ENCODE peak calls at places on chromosomes 4 and X, in four cellular contexts. L, R, G and C are unnamed samples.
A peak's percentile ranks its signal among the peaks of the same experiment; 100 is the strongest.

GRCh38 chr4:29553842-29554241 is 1166.3 kb upstream of the PCDH7 start:
- DNase-seq in L (no peak), R (no peak), G (no peak), C (no peak)

GRCh38 chr4:112517067-112517588 is 1.1 kb upstream of the NEUROG2 start:
- DNase-seq in L (no peak), R (peak; percentile 80), G (no peak), C (no peak)

GRCh38 chr4:95048296-95048695 is 290.5 kb downstream of the BMPR1B start:
- DNase-seq in L (no peak), R (no peak), G (no peak), C (no peak)

GRCh38 chr4:56764775-56765174 is 56.7 kb downstream of the SPINK2 start:
- DNase-seq in L (no peak), R (no peak), G (no peak), C (no peak)

GRCh38 chr4:8495803-8496202 is 55.2 kb downstream of the TRMT44 start:
- DNase-seq in L (no peak), R (no peak), G (no peak), C (peak; percentile 87)

GRCh38 chrX:20412871-20413486 is 146.3 kb upstream of the RPS6KA3 start:
- DNase-seq in L (peak; percentile 18), R (peak; percentile 73), G (peak; percentile 15), C (no peak)

GRCh38 chrX:1391707-1392375 is at the start of gene SLC25A6:
- DNase-seq in L (peak; percentile 100), R (peak; percentile 97), G (peak; percentile 100), C (peak; percentile 91)

GRCh38 chr4:993111-994029 is at the start of gene SLC26A1:
- DNase-seq in L (no peak), R (no peak), G (no peak), C (no peak)

GRCh38 chr4:52864816-52865215 is 2.7 kb downstream of the RASL11B start:
- DNase-seq in L (no peak), R (no peak), G (no peak), C (no peak)

GRCh38 chr4:146329042-146329716 is 114.8 kb downstream of the REELD1 start:
- DNase-seq in L (no peak), R (no peak), G (no peak), C (no peak)

GRCh38 chr4:52197351-52197750 is 146.2 kb downstream of the SPATA18 start:
- DNase-seq in L (no peak), R (no peak), G (no peak), C (no peak)

GRCh38 chr4:186900232-186900900 is 176.7 kb upstream of the FAT1 start:
- DNase-seq in L (no peak), R (no peak), G (no peak), C (no peak)

GRCh38 chrX:56728321-56728720 is 722 bp upstream of the NBDY start:
- DNase-seq in L (no peak), R (peak; percentile 8), G (no peak), C (peak; percentile 20)

GRCh38 chrX:101078716-101079115 is at the start of gene TMEM35A:
- DNase-seq in L (no peak), R (no peak), G (no peak), C (no peak)

GRCh38 chrX:105063743-105064142 is 156.8 kb downstream of the TEX13A start:
- DNase-seq in L (no peak), R (no peak), G (no peak), C (no peak)

GRCh38 chr4:163484906-163485305 is 9.6 kb upstream of the TMA16 start:
- DNase-seq in L (peak; percentile 52), R (peak; percentile 76), G (no peak), C (peak; percentile 84)

GRCh38 chrX:108268434-108269080 is 169.7 kb downstream of the COL4A6 start:
- DNase-seq in L (no peak), R (no peak), G (no peak), C (no peak)

GRCh38 chrX:119502727-119503483 is 34.7 kb downstream of the SLC25A5 start:
- DNase-seq in L (peak; percentile 23), R (peak; percentile 9), G (no peak), C (no peak)

GRCh38 chr4:162954976-162955375 is 211.7 kb downstream of the NAF1 start:
- DNase-seq in L (no peak), R (no peak), G (no peak), C (no peak)

GRCh38 chr4:114267976-114268375 is 288.5 kb upstream of the ARSJ start:
- DNase-seq in L (no peak), R (no peak), G (no peak), C (no peak)

GRCh38 chr4:6502747-6503465 is 30.5 kb upstream of the PPP2R2C start:
- DNase-seq in L (no peak), R (no peak), G (no peak), C (no peak)

GRCh38 chr4:12884846-12885796 is 599.0 kb downstream of the RAB28 start:
- DNase-seq in L (no peak), R (no peak), G (no peak), C (no peak)

GRCh38 chr4:110475881-110476818 is at the start of gene ENPEP:
- DNase-seq in L (no peak), R (no peak), G (peak; percentile 46), C (no peak)

GRCh38 chrX:140425712-140426395 is 79.0 kb downstream of the SOX3 start:
- DNase-seq in L (no peak), R (no peak), G (no peak), C (no peak)